ENCODE peak calls at places on chromosomes 13 and 19, in seven cellular contexts. C is heart right ventricle, O is cardiac muscle cell, K is spleen, W is IMR-90, J is PC-3, A is dorsolateral prefrontal cortex. M is an unnamed sample.

GRCh38 chr19:3606690-3607289 is at the start of gene TBXA2R:
- DNase-seq in O (peak; percentile 28), W (peak; percentile 43), K (peak; percentile 91), J (peak; percentile 59), A (peak; percentile 76), C (peak; percentile 84), M (no peak)

GRCh38 chr19:49890349-49891311 is 6.1 kb downstream of the IL4I1 start:
- DNase-seq in K (peak; percentile 89), J (no peak), W (no peak), O (peak; percentile 64), A (no peak), C (no peak), M (no peak)

GRCh38 chr19:17002455-17002854 is 24.2 kb downstream of the CPAMD8 start:
- DNase-seq in W (no peak), K (no peak), A (no peak), C (no peak), J (no peak), O (no peak), M (no peak)

GRCh38 chr13:94679614-94680013 is 32.7 kb downstream of the SOX21 start:
- DNase-seq in W (no peak), J (no peak), O (no peak), A (no peak), C (no peak), K (no peak), M (no peak)

GRCh38 chr19:48290923-48291700 is 21.2 kb downstream of the ZNF114 start:
- DNase-seq in A (peak; percentile 84), J (peak; percentile 78), O (peak; percentile 83), W (peak; percentile 81), C (peak; percentile 83), K (peak; percentile 91), M (peak; percentile 50)

GRCh38 chr19:3360494-3361383 is 5.6 kb upstream of the NFIC start:
- DNase-seq in J (peak; percentile 31), O (peak; percentile 56), K (peak; percentile 93), W (no peak), A (peak; percentile 87), C (peak; percentile 84), M (peak; percentile 72)

GRCh38 chr13:109348514-109349340 is 437.7 kb downstream of the IRS2 start:
- DNase-seq in K (no peak), O (no peak), A (no peak), J (peak; percentile 59), W (peak; percentile 64), C (no peak), M (no peak)

GRCh38 chr13:46896346-46897138 is at the start of gene HTR2A:
- DNase-seq in C (no peak), O (peak; percentile 7), A (peak; percentile 62), W (peak; percentile 17), J (peak; percentile 18), K (peak; percentile 81), M (no peak)

GRCh38 chr13:102817907-102818306 is 19.0 kb downstream of the BIVM start:
- DNase-seq in W (no peak), C (no peak), O (no peak), K (no peak), J (no peak), A (no peak), M (no peak)

GRCh38 chr13:21703846-21704245 is 33.0 kb downstream of the FGF9 start:
- DNase-seq in A (no peak), O (no peak), J (peak; percentile 71), K (no peak), W (no peak), C (no peak), M (no peak)

GRCh38 chr19:45781282-45782161 is 768 bp downstream of the DMPK start:
- DNase-seq in C (peak; percentile 44), A (no peak), O (no peak), J (peak; percentile 71), K (no peak), W (no peak), M (no peak)
- H3K27ac ChIP-seq in C (peak overlapping the region; percentile 96), A (peak overlapping the region; percentile 66), O (peak overlapping the region; percentile 97), J (peak overlapping the region; percentile 40), K (peak overlapping the region; percentile 69), W (peak overlapping the region; percentile 94), M (no peak overlapping the region)

GRCh38 chr13:97432917-97433726 is 847 bp upstream of the RAP2A start:
- DNase-seq in C (peak; percentile 98), J (peak; percentile 96), A (peak; percentile 99), W (peak; percentile 100), K (peak; percentile 98), O (peak; percentile 99), M (peak; percentile 100)

GRCh38 chr13:97429681-97430081 is 4.3 kb upstream of the RAP2A start:
- DNase-seq in O (no peak), A (no peak), K (no peak), W (peak; percentile 50), C (no peak), J (no peak), M (peak; percentile 1)

GRCh38 chr13:97431365-97431764 is 2.6 kb upstream of the RAP2A start:
- DNase-seq in K (no peak), J (no peak), O (no peak), C (no peak), A (no peak), W (no peak), M (no peak)

GRCh38 chr13:97432232-97432916 is 1.6 kb upstream of the RAP2A start:
- DNase-seq in C (no peak), O (peak; percentile 3), K (no peak), W (no peak), J (no peak), A (no peak), M (no peak)

DNA sequence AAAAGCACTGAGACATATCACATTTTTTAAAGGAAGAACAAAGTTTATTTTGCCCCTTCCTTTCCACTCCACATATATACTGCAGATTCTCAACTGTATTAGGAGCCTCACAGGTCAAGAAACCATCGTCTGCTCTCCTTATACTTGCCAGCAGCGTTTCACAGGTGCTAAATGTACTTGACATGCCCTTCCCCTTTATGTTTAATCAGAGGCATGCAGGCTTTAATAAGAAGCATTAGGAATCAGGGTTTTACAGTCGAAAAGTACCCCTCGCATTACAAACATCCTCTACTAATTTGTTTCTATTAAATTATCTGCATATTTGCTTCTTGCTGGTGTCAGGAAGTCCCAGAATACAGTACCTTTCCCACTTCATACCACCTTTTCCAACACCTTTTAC is 3.7 kb upstream of the RAP2A start:
- DNase-seq in C (no peak), K (no peak), J (no peak), O (no peak), A (no peak), W (no peak), M (no peak)
- H3K27ac ChIP-seq in C (no peak overlapping the region), K (no peak overlapping the region), J (no peak overlapping the region), O (no peak overlapping the region), A (peak overlapping the region; percentile 100), W (no peak overlapping the region), M (peak overlapping the region; percentile 82)

GRCh38 chr13:71730267-71730666 is 136.7 kb downstream of the DACH1 start:
- DNase-seq in C (no peak), K (no peak), A (no peak), O (no peak), W (no peak), J (peak; percentile 39), M (no peak)

GRCh38 chr13:71727036-71727435 is 140.0 kb downstream of the DACH1 start:
- DNase-seq in K (no peak), O (no peak), A (no peak), W (no peak), C (no peak), J (no peak), M (no peak)

GRCh38 chr13:71729441-71729840 is 137.6 kb downstream of the DACH1 start:
- DNase-seq in J (no peak), K (no peak), A (no peak), W (no peak), C (no peak), O (no peak), M (no peak)
- H3K27ac ChIP-seq in J (no peak overlapping the region), K (no peak overlapping the region), A (no peak overlapping the region), W (no peak overlapping the region), C (no peak overlapping the region), O (no peak overlapping the region), M (no peak overlapping the region)

GRCh38 chr19:33080761-33081681 is at the start of gene GPATCH1:
- DNase-seq in A (peak; percentile 95), K (peak; percentile 97), W (peak; percentile 73), J (peak; percentile 82), C (peak; percentile 90), O (peak; percentile 92), M (peak; percentile 90)

GRCh38 chr19:33071887-33072286 is 7.2 kb upstream of the RHPN2 start:
- DNase-seq in K (no peak), J (peak; percentile 58), O (no peak), W (no peak), C (no peak), A (no peak), M (no peak)

DNA sequence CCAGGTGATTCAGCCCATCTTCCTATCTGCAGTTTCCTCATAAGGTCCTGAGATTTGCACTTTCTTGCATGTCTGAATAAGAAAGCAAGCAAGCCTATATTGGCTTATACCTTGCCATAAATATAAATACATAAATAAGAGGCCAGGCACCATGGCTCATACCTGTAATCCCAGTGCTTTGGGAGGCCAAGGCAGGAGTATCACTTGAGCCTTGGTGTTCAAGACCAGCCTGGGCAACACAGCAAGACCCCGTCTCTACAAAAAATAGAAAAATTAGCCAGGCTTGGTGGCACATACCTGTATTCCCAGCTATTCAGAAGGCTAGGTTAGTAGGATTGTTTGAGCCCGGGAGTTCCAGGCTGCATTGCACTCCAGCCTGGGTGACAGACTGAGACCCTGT is 5.5 kb upstream of the GPATCH1 start:
- DNase-seq in K (no peak), A (no peak), O (no peak), W (no peak), J (no peak), C (no peak), M (no peak)
- H3K27ac ChIP-seq in K (no peak overlapping the region), A (no peak overlapping the region), O (no peak overlapping the region), W (no peak overlapping the region), J (no peak overlapping the region), C (no peak overlapping the region), M (no peak overlapping the region)

GRCh38 chr19:36103040-36103626 is 7.8 kb upstream of the OVOL3 start:
- DNase-seq in W (no peak), J (no peak), C (no peak), O (no peak), K (no peak), A (no peak), M (no peak)

GRCh38 chr19:36108684-36109083 is 2.3 kb upstream of the OVOL3 start:
- DNase-seq in O (no peak), J (no peak), A (no peak), K (no peak), W (no peak), C (no peak), M (no peak)

GRCh38 chr19:36103842-36104552 is 6.9 kb upstream of the OVOL3 start:
- DNase-seq in A (no peak), W (peak; percentile 30), K (no peak), O (no peak), C (no peak), J (peak; percentile 51), M (no peak)

GRCh38 chr19:36106991-36107390 is 4.0 kb upstream of the OVOL3 start:
- DNase-seq in A (no peak), O (no peak), J (no peak), W (no peak), C (no peak), K (no peak), M (no peak)

DNA sequence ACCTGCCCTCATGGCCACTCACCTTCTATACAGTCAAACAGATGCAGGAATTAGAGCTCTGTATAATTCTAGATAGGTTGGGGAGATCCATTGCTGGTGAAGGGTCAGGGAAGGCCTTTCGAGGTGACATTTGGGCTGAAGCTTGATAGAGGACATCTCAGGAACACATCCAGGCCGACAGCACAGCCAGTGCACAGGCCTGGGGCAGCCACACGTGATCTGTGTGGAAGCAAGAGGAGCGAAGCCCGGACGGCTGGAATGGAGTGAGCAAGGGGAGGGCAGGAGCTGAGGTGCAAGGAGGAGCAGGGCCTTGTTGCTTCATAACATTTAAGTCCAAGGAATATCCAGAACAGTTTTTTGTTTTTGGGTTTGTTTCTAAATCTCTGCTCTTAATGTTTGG is 4.5 kb upstream of the OVOL3 start:
- DNase-seq in O (no peak), A (no peak), K (no peak), C (no peak), W (no peak), J (no peak), M (no peak)
- H3K27ac ChIP-seq in O (no peak overlapping the region), A (no peak overlapping the region), K (no peak overlapping the region), C (peak overlapping the region; percentile 48), W (no peak overlapping the region), J (no peak overlapping the region), M (no peak overlapping the region)

M was measured in caudate nucleus.